ENCODE peak calls at places on chromosomes 4 and X, in six cellular contexts. W, U, C, D, K and F are unnamed samples.
A peak's percentile ranks its signal among the peaks of the same experiment; 100 is the strongest.

GRCh38 chr4:2820216-2820982 is 23.2 kb upstream of the ADD1 start:
- DNase-seq in K (no peak), C (no peak), W (no peak), D (no peak), U (no peak), F (no peak)

GRCh38 chr4:173370130-173370476 is 651 bp upstream of the SAP30 start:
- DNase-seq in U (no peak), D (no peak), C (no peak), K (no peak), W (no peak), F (no peak)

GRCh38 chrX:1137531-1137930 is 74.9 kb downstream of the CRLF2 start:
- DNase-seq in C (no peak), K (no peak), W (no peak), U (peak; percentile 12), D (no peak), F (no peak)

GRCh38 chrX:45352588-45352987 is 151.9 kb upstream of the DIPK2B start:
- DNase-seq in U (no peak), K (no peak), D (no peak), C (no peak), W (no peak), F (no peak)

GRCh38 chr4:16125571-16126445 is 42.0 kb upstream of the PROM1 start:
- DNase-seq in C (no peak), D (no peak), K (no peak), U (no peak), W (no peak), F (peak; percentile 68)

GRCh38 chr4:56307423-56307822 is 79.9 kb downstream of the AASDH start:
- DNase-seq in K (peak; percentile 29), C (no peak), U (no peak), D (no peak), W (peak; percentile 4), F (no peak)

GRCh38 chr4:24244663-24245519 is 339.5 kb downstream of the DHX15 start:
- DNase-seq in U (no peak), K (peak; percentile 17), D (no peak), W (peak; percentile 32), C (peak; percentile 12), F (no peak)

GRCh38 chrX:82081027-82081426 is 879.1 kb downstream of the SH3BGRL start:
- DNase-seq in D (no peak), U (no peak), C (peak; percentile 0), W (no peak), K (no peak), F (peak; percentile 27)

GRCh38 chr4:165784672-165785071 is 88.4 kb upstream of the TLL1 start:
- DNase-seq in W (no peak), K (no peak), C (no peak), U (no peak), D (no peak), F (no peak)

GRCh38 chr4:15488658-15489470 is 19.2 kb downstream of the CC2D2A start:
- DNase-seq in W (peak; percentile 95), U (no peak), C (no peak), K (peak; percentile 48), D (no peak), F (no peak)

GRCh38 chr4:80452768-80453167 is 117.2 kb downstream of the CFAP299 start:
- DNase-seq in D (no peak), C (no peak), W (no peak), K (no peak), U (no peak), F (no peak)

GRCh38 chr4:158826057-158826456 is 57.2 kb downstream of the FNIP2 start:
- DNase-seq in K (no peak), W (peak; percentile 26), U (no peak), D (no peak), C (no peak), F (no peak)

GRCh38 chr4:26584725-26585124 is 841 bp downstream of the TBC1D19 start:
- DNase-seq in U (no peak), K (no peak), W (no peak), C (no peak), D (no peak), F (no peak)

GRCh38 chrX:17488036-17488435 is 113.0 kb downstream of the NHS start:
- DNase-seq in W (peak; percentile 34), D (no peak), K (no peak), U (no peak), C (no peak), F (no peak)

GRCh38 chrX:108732630-108733321 is 3.6 kb downstream of the IRS4 start:
- DNase-seq in C (no peak), K (no peak), D (no peak), U (peak; percentile 70), W (no peak), F (peak; percentile 67)

GRCh38 chr4:69321153-69321729 is 41.0 kb downstream of the UGT2B28 start:
- DNase-seq in D (no peak), U (no peak), W (no peak), K (no peak), C (no peak), F (no peak)

GRCh38 chr4:32840461-32841189 is 2120.5 kb downstream of the PCDH7 start:
- DNase-seq in D (no peak), C (no peak), U (no peak), W (no peak), K (no peak), F (no peak)

GRCh38 chr4:11505225-11505971 is 76.7 kb upstream of the HS3ST1 start:
- DNase-seq in D (no peak), U (no peak), C (no peak), W (no peak), K (no peak), F (no peak)

GRCh38 chr4:98620087-98620784 is 38.2 kb downstream of the TSPAN5 start:
- DNase-seq in D (no peak), C (no peak), K (no peak), U (peak; percentile 33), W (no peak), F (no peak)

GRCh38 chr4:14168919-14169318 is 541.4 kb upstream of the BOD1L1 start:
- DNase-seq in U (no peak), C (no peak), W (peak; percentile 91), D (no peak), K (peak; percentile 82), F (no peak)

GRCh38 chrX:121216979-121217378 is 169.6 kb downstream of the GLUD2 start:
- DNase-seq in W (no peak), U (no peak), C (no peak), K (no peak), D (no peak), F (no peak)

GRCh38 chrX:74535633-74536141 is 78.7 kb downstream of the RLIM start:
- DNase-seq in C (no peak), K (peak; percentile 69), D (no peak), U (peak; percentile 44), W (peak; percentile 66), F (peak; percentile 64)

GRCh38 chr4:33649015-33649414 is 2595.3 kb downstream of the ARAP2 start:
- DNase-seq in U (no peak), K (peak; percentile 67), C (no peak), W (peak; percentile 5), D (no peak), F (peak; percentile 61)

GRCh38 chrX:21528076-21528475 is 130.1 kb downstream of the KLHL34 start:
- DNase-seq in C (no peak), W (peak; percentile 14), U (no peak), D (no peak), K (peak; percentile 24), F (no peak)

GRCh38 chrX:124860736-124861135 is 458.9 kb upstream of the TEX13C start:
- DNase-seq in K (no peak), C (no peak), U (no peak), W (no peak), D (no peak), F (no peak)

GRCh38 chr4:138007572-138007971 is 234.6 kb downstream of the SLC7A11 start:
- DNase-seq in C (no peak), W (no peak), D (no peak), U (no peak), K (peak; percentile 9), F (peak; percentile 47)

GRCh38 chr4:53676402-53676871 is 85.2 kb upstream of the LNX1 start:
- DNase-seq in U (no peak), D (no peak), C (no peak), K (peak; percentile 76), W (peak; percentile 74), F (no peak)

DNA sequence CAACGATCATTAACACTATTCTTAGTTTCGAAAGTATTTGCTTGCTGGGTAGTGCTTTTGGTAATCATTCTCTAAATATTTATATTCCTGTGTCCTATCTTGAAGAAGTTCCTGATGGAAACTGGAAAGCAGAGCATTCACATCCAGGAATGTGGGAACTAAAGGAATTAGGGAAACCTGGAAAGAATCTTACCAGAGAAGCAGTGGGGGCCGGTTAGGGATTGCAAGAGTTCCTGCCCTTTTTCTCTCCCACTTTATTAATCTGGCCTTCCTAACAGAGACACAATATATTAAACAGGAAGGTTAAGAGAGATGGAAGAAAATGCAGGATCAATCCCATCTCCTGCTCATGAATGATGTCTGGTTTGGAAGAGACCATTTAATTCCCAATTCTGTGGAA is 52.1 kb downstream of the C4orf51 start:
- DNase-seq in K (peak; percentile 18), U (no peak), C (no peak), W (no peak), D (no peak), F (peak; percentile 69)
- H4K8ac ChIP-seq in K (no peak overlapping the region), U (no peak overlapping the region), C (no peak overlapping the region), W (peak overlapping the region; percentile 76), D (peak overlapping the region; percentile 47), F (no peak overlapping the region)

GRCh38 chr4:6909113-6909969 is at the start of gene TBC1D14:
- DNase-seq in U (peak; percentile 89), C (peak; percentile 89), D (no peak), W (peak; percentile 81), K (peak; percentile 89), F (peak; percentile 92)
- H3K4ac ChIP-seq in U (no peak within 1 kb of the TSS), C (no peak within 1 kb of the TSS), D (peak within 1 kb of the TSS; percentile 14), W (peak within 1 kb of the TSS; percentile 76), K (peak within 1 kb of the TSS; percentile 97), F (peak within 1 kb of the TSS; percentile 94)

GRCh38 chr4:142353149-142353738 is 492.9 kb downstream of the INPP4B start:
- DNase-seq in C (peak; percentile 53), U (no peak), W (peak; percentile 80), D (no peak), K (peak; percentile 66), F (peak; percentile 70)
- H2BK15ac ChIP-seq in C (no peak overlapping the region), U (no peak overlapping the region), W (no peak overlapping the region), D (no peak overlapping the region), K (no peak overlapping the region), F (no peak overlapping the region)

GRCh38 chr4:35754047-35754446 is 490.3 kb downstream of the ARAP2 start:
- DNase-seq in C (no peak), D (no peak), K (no peak), U (no peak), W (no peak), F (no peak)
- H4K8ac ChIP-seq in C (no peak overlapping the region), D (no peak overlapping the region), K (no peak overlapping the region), U (no peak overlapping the region), W (no peak overlapping the region), F (no peak overlapping the region)

GRCh38 chr4:706834-707598 is 1.4 kb downstream of the PCGF3 start:
- DNase-seq in U (no peak), K (no peak), C (no peak), D (no peak), W (no peak), F (no peak)

GRCh38 chr4:708631-708933 is 3.0 kb downstream of the PCGF3 start:
- DNase-seq in C (no peak), W (no peak), U (no peak), K (no peak), D (no peak), F (no peak)

GRCh38 chr4:709348-709747 is 3.7 kb downstream of the PCGF3 start:
- DNase-seq in W (no peak), K (no peak), C (no peak), D (no peak), U (no peak), F (no peak)

GRCh38 chr4:710116-710515 is 4.5 kb downstream of the PCGF3 start:
- DNase-seq in U (no peak), D (no peak), W (no peak), C (no peak), K (no peak), F (no peak)

GRCh38 chr4:707929-708630 is 2.4 kb downstream of the PCGF3 start:
- DNase-seq in K (no peak), W (no peak), D (no peak), C (no peak), U (no peak), F (no peak)
- H3K4ac ChIP-seq in K (no peak overlapping the region), W (no peak overlapping the region), D (no peak overlapping the region), C (no peak overlapping the region), U (no peak overlapping the region), F (no peak overlapping the region)